ENCODE peak calls at places on chromosomes 4 and X, in eight cellular contexts. One of them, this sample, is unnamed.

GRCh38 chr4:157674699-157675098 is 454.2 kb downstream of the GRIA2 start:
- DNase-seq in fibroblast of mammary gland: no peak
- DNase-seq in psoas muscle: no peak
- DNase-seq in keratinocyte: no peak
- DNase-seq in Caco-2: no peak
- DNase-seq in upper lobe of right lung: no peak
- DNase-seq in astrocyte of the spinal cord: no peak
- DNase-seq in sigmoid colon: no peak
- DNase-seq in this sample: no peak

GRCh38 chr4:120995611-120996010 is 73.1 kb upstream of the PRDM5 start:
- DNase-seq in keratinocyte: no peak
- DNase-seq in fibroblast of mammary gland: peak
- DNase-seq in astrocyte of the spinal cord: peak
- DNase-seq in psoas muscle: no peak
- DNase-seq in sigmoid colon: no peak
- DNase-seq in Caco-2: no peak
- DNase-seq in upper lobe of right lung: no peak
- DNase-seq in this sample: no peak

GRCh38 chrX:67614414-67614813 is 70.6 kb downstream of the AR start:
- DNase-seq in Caco-2: no peak
- DNase-seq in fibroblast of mammary gland: peak
- DNase-seq in sigmoid colon: no peak
- DNase-seq in upper lobe of right lung: no peak
- DNase-seq in keratinocyte: no peak
- DNase-seq in psoas muscle: no peak
- DNase-seq in astrocyte of the spinal cord: peak
- DNase-seq in this sample: no peak

GRCh38 chr4:40846556-40846955 is 96.8 kb downstream of the NSUN7 start:
- DNase-seq in keratinocyte: no peak
- DNase-seq in astrocyte of the spinal cord: no peak
- DNase-seq in Caco-2: no peak
- DNase-seq in sigmoid colon: no peak
- DNase-seq in fibroblast of mammary gland: no peak
- DNase-seq in upper lobe of right lung: no peak
- DNase-seq in psoas muscle: no peak
- DNase-seq in this sample: no peak

GRCh38 chr4:137543198-137543597 is 10.9 kb upstream of the PCDH18 start:
- DNase-seq in sigmoid colon: no peak
- DNase-seq in astrocyte of the spinal cord: no peak
- DNase-seq in Caco-2: no peak
- DNase-seq in upper lobe of right lung: no peak
- DNase-seq in fibroblast of mammary gland: no peak
- DNase-seq in keratinocyte: no peak
- DNase-seq in psoas muscle: no peak
- DNase-seq in this sample: no peak

GRCh38 chrX:67734111-67734753 is 190.4 kb downstream of the AR start:
- DNase-seq in upper lobe of right lung: no peak
- DNase-seq in psoas muscle: no peak
- DNase-seq in astrocyte of the spinal cord: no peak
- DNase-seq in sigmoid colon: no peak
- DNase-seq in keratinocyte: no peak
- DNase-seq in Caco-2: no peak
- DNase-seq in fibroblast of mammary gland: no peak
- DNase-seq in this sample: no peak

GRCh38 chr4:31045724-31046318 is 325.7 kb downstream of the PCDH7 start:
- DNase-seq in psoas muscle: no peak
- DNase-seq in keratinocyte: no peak
- DNase-seq in astrocyte of the spinal cord: peak
- DNase-seq in Caco-2: peak
- DNase-seq in upper lobe of right lung: no peak
- DNase-seq in fibroblast of mammary gland: peak
- DNase-seq in sigmoid colon: no peak
- DNase-seq in this sample: no peak

GRCh38 chr4:33054656-33055055 is 2334.5 kb downstream of the PCDH7 start:
- DNase-seq in Caco-2: no peak
- DNase-seq in upper lobe of right lung: no peak
- DNase-seq in sigmoid colon: no peak
- DNase-seq in psoas muscle: no peak
- DNase-seq in astrocyte of the spinal cord: no peak
- DNase-seq in fibroblast of mammary gland: peak
- DNase-seq in keratinocyte: no peak
- DNase-seq in this sample: no peak

GRCh38 chr4:385934-386707 is 48.5 kb downstream of the ZNF141 start:
- DNase-seq in Caco-2: no peak
- DNase-seq in fibroblast of mammary gland: no peak
- DNase-seq in upper lobe of right lung: no peak
- DNase-seq in astrocyte of the spinal cord: no peak
- DNase-seq in sigmoid colon: no peak
- DNase-seq in keratinocyte: no peak
- DNase-seq in psoas muscle: no peak
- DNase-seq in this sample: no peak

GRCh38 chrX:110418857-110419249 is 60.2 kb downstream of the RTL9 start:
- DNase-seq in psoas muscle: no peak
- DNase-seq in astrocyte of the spinal cord: peak
- DNase-seq in Caco-2: no peak
- DNase-seq in fibroblast of mammary gland: peak
- DNase-seq in sigmoid colon: no peak
- DNase-seq in keratinocyte: no peak
- DNase-seq in upper lobe of right lung: no peak
- DNase-seq in this sample: no peak

GRCh38 chrX:68238568-68238967 is 194.7 kb downstream of the OPHN1 start:
- DNase-seq in astrocyte of the spinal cord: no peak
- DNase-seq in sigmoid colon: no peak
- DNase-seq in psoas muscle: no peak
- DNase-seq in fibroblast of mammary gland: no peak
- DNase-seq in Caco-2: peak
- DNase-seq in keratinocyte: no peak
- DNase-seq in upper lobe of right lung: no peak
- DNase-seq in this sample: no peak

GRCh38 chr4:157994863-157995262 is 178.0 kb downstream of the GASK1B start:
- DNase-seq in sigmoid colon: no peak
- DNase-seq in psoas muscle: no peak
- DNase-seq in astrocyte of the spinal cord: no peak
- DNase-seq in keratinocyte: no peak
- DNase-seq in fibroblast of mammary gland: no peak
- DNase-seq in Caco-2: peak
- DNase-seq in upper lobe of right lung: no peak
- DNase-seq in this sample: no peak

GRCh38 chr4:88523325-88524129 is at the start of gene PYURF:
- DNase-seq in fibroblast of mammary gland: peak
- DNase-seq in upper lobe of right lung: peak
- DNase-seq in psoas muscle: peak
- DNase-seq in Caco-2: peak
- DNase-seq in astrocyte of the spinal cord: peak
- DNase-seq in keratinocyte: no peak
- DNase-seq in sigmoid colon: peak
- DNase-seq in this sample: peak

GRCh38 chrX:146887020-146887419 is 72.5 kb upstream of the CXorf51A start:
- DNase-seq in sigmoid colon: no peak
- DNase-seq in astrocyte of the spinal cord: no peak
- DNase-seq in upper lobe of right lung: no peak
- DNase-seq in keratinocyte: no peak
- DNase-seq in Caco-2: no peak
- DNase-seq in fibroblast of mammary gland: no peak
- DNase-seq in psoas muscle: no peak
- DNase-seq in this sample: no peak

GRCh38 chrX:80879916-80880315 is 70.2 kb upstream of the BRWD3 start:
- DNase-seq in upper lobe of right lung: no peak
- DNase-seq in fibroblast of mammary gland: no peak
- DNase-seq in psoas muscle: no peak
- DNase-seq in sigmoid colon: no peak
- DNase-seq in astrocyte of the spinal cord: no peak
- DNase-seq in Caco-2: no peak
- DNase-seq in keratinocyte: no peak
- DNase-seq in this sample: no peak

GRCh38 chrX:18668468-18668867 is 3.4 kb downstream of the RS1 start:
- DNase-seq in sigmoid colon: no peak
- DNase-seq in psoas muscle: no peak
- DNase-seq in upper lobe of right lung: no peak
- DNase-seq in astrocyte of the spinal cord: no peak
- DNase-seq in fibroblast of mammary gland: no peak
- DNase-seq in Caco-2: no peak
- DNase-seq in keratinocyte: no peak
- DNase-seq in this sample: no peak

GRCh38 chrX:30489323-30489722 is 88.2 kb downstream of the TASL start:
- DNase-seq in keratinocyte: no peak
- DNase-seq in psoas muscle: no peak
- DNase-seq in astrocyte of the spinal cord: no peak
- DNase-seq in Caco-2: peak
- DNase-seq in upper lobe of right lung: no peak
- DNase-seq in sigmoid colon: no peak
- DNase-seq in fibroblast of mammary gland: peak
- DNase-seq in this sample: no peak

DNA sequence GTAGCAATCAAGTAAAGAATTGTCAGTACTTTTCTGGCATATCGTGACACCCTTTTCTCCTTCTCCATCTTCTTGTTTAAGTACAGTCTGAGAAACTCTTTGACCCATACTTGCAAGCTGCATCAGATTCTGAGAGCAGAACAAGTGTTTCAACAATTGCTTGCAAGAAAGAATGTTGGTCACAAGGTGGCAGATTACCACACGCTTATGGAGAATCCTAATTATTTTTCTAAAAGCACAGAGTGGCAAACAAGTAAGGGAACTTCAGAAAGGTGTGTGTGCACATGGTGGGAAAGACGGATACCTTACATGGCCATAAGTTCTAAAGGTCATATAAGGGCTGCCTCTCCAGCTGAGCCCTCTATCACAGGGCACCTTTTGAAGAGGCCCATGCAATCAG is 136.4 kb upstream of the FGF13 start:
- DNase-seq in Caco-2: peak
- DNase-seq in keratinocyte: no peak
- DNase-seq in sigmoid colon: no peak
- DNase-seq in fibroblast of mammary gland: peak
- DNase-seq in upper lobe of right lung: no peak
- DNase-seq in psoas muscle: no peak
- DNase-seq in astrocyte of the spinal cord: peak
- DNase-seq in this sample: no peak
- TF ChIP-seq CTCF in Caco-2: no peak
- TF ChIP-seq CTCF in keratinocyte: no peak
- TF ChIP-seq CTCF in sigmoid colon: no peak
- TF ChIP-seq CTCF in fibroblast of mammary gland: peak
- TF ChIP-seq CTCF in upper lobe of right lung: no peak
- TF ChIP-seq CTCF in psoas muscle: no peak
- TF ChIP-seq CTCF in astrocyte of the spinal cord: no peak
- TF ChIP-seq CTCF in this sample: peak

GRCh38 chr4:128565565-128566186 is 243.8 kb upstream of the JADE1 start:
- DNase-seq in astrocyte of the spinal cord: no peak
- DNase-seq in keratinocyte: no peak
- DNase-seq in fibroblast of mammary gland: peak
- DNase-seq in psoas muscle: peak
- DNase-seq in sigmoid colon: peak
- DNase-seq in upper lobe of right lung: peak
- DNase-seq in Caco-2: peak
- DNase-seq in this sample: no peak
- TF ChIP-seq CTCF in astrocyte of the spinal cord: peak
- TF ChIP-seq CTCF in keratinocyte: peak
- TF ChIP-seq CTCF in fibroblast of mammary gland: peak
- TF ChIP-seq CTCF in psoas muscle: peak
- TF ChIP-seq CTCF in sigmoid colon: peak
- TF ChIP-seq CTCF in upper lobe of right lung: peak
- TF ChIP-seq CTCF in Caco-2: peak
- TF ChIP-seq CTCF in this sample: peak

DNA sequence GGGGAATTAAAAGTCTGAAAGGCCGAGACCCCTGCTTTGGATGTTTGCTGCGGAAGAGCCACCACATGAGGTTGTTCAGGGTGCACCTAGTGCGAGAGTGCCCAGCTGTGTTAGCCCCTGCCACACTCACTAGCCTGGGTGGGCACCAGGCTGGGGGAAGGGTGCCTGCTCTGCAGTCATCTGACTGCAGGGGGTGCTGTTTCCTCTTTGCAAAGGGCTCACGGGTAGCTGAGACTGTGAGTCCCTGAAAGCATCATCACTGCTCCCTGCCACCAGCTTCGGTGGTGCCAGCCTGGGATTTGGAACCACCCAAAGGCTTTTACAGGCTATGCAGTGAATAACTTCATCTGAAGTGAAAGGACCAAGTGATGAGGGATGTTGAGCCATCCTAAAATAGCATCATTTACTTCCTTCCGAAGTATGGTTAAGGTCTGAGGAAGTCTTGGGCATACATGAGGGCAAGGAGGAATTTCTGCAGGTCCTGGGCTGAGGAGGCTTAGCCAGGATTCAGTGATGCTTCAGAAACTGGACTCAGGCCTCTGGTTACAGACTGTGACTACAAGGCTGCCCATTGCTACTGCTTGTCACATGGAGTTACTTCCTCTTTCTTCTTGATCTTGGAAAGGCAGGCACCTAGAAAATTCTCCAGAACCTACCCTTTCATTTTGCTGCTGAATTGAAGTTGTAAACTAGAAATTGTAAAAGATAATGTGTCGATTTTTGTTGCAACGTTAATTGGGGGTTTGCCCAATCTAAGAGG is 293.2 kb upstream of the PRPS2 start:
- DNase-seq in fibroblast of mammary gland: no peak
- DNase-seq in keratinocyte: no peak
- DNase-seq in upper lobe of right lung: no peak
- DNase-seq in Caco-2: no peak
- DNase-seq in psoas muscle: no peak
- DNase-seq in astrocyte of the spinal cord: no peak
- DNase-seq in sigmoid colon: no peak
- DNase-seq in this sample: no peak
- TF ChIP-seq CTCF in fibroblast of mammary gland: peak
- TF ChIP-seq CTCF in keratinocyte: peak
- TF ChIP-seq CTCF in upper lobe of right lung: no peak
- TF ChIP-seq CTCF in Caco-2: no peak
- TF ChIP-seq CTCF in psoas muscle: peak
- TF ChIP-seq CTCF in astrocyte of the spinal cord: no peak
- TF ChIP-seq CTCF in sigmoid colon: no peak
- TF ChIP-seq CTCF in this sample: peak

DNA sequence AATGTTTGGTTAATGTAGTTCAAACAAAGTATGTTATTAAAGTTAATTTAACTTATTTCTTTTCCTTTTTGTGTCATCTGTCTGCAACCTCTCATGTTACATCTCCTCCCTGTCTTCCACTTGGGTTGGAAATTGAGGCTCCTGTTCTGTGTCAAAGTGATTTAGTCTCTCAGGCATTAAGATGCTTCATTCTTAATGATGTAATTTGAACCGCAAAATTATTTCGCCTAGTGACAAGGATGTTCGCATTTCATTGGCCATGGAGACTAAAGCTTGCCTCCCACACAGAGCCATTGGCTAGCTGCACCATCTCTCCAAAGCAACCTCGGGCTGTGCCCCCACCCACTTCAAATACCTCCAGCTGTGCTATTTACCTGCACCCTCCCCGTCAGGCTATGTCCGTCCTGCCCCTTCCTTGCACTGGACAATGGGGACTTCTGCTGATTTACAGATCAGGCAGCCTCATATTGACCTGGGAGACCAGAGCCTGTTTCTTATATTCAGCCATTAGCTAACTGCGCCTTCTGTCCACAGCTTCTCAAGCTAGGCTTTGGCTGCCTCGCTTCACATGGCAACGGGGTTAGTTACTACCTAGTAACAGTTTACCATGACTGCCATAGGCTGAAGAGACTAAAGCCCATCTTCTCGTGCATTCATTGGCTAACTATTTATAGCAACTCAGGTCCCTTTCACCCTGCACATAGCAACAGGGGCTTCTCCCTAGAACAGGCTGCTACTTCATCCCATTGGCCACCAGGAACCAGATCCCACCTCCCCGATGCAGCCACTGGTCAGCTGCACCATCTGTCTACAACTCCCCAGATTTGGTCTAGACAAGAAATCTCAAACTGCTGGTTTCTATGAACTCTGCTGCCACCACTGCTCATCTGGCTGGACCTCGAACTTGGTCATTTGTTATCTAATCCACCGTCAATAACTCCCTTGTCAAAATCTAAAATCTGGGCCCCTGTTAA is 8.6 kb upstream of the ZNF157 start:
- DNase-seq in keratinocyte: no peak
- DNase-seq in Caco-2: peak
- DNase-seq in upper lobe of right lung: peak
- DNase-seq in fibroblast of mammary gland: peak
- DNase-seq in psoas muscle: peak
- DNase-seq in astrocyte of the spinal cord: peak
- DNase-seq in sigmoid colon: peak
- DNase-seq in this sample: no peak
- TF ChIP-seq CTCF in keratinocyte: no peak
- TF ChIP-seq CTCF in Caco-2: no peak
- TF ChIP-seq CTCF in upper lobe of right lung: peak
- TF ChIP-seq CTCF in fibroblast of mammary gland: no peak
- TF ChIP-seq CTCF in psoas muscle: no peak
- TF ChIP-seq CTCF in astrocyte of the spinal cord: no peak
- TF ChIP-seq CTCF in sigmoid colon: no peak
- TF ChIP-seq CTCF in this sample: peak

This sample was measured in chondrocyte.